ENCODE peak calls at places on chromosomes 16 and 17, in four cellular contexts. Y is mesothelial cell of epicardium, J is heart left ventricle, U is MCF 10A. N is an unnamed sample.

GRCh38 chr17:17298108-17298507 is 5.1 kb upstream of the NT5M start:
- DNase-seq in Y (no peak), J (no peak), U (no peak), N (no peak)

GRCh38 chr17:48070195-48070594 is 22.0 kb downstream of the NFE2L1 start:
- DNase-seq in Y (no peak), J (no peak), U (no peak), N (no peak)

GRCh38 chr17:32386844-32387243 is 36.9 kb downstream of the ZNF207 start:
- DNase-seq in Y (no peak), J (no peak), U (peak; percentile 22), N (no peak)

GRCh38 chr17:45146616-45147101 is 1.6 kb upstream of the HEXIM1 start:
- DNase-seq in Y (no peak), J (no peak), U (peak; percentile 29), N (no peak)

GRCh38 chr17:17911003-17911613 is 61.1 kb downstream of the TOM1L2 start:
- DNase-seq in Y (no peak), J (no peak), U (no peak), N (no peak)

GRCh38 chr16:84228321-84228838 is 11.4 kb downstream of the KCNG4 start:
- DNase-seq in Y (no peak), J (peak; percentile 79), U (peak; percentile 88), N (no peak)

GRCh38 chr17:63189930-63190329 is 223.9 kb downstream of the TANC2 start:
- DNase-seq in Y (no peak), J (no peak), U (peak; percentile 35), N (no peak)

GRCh38 chr17:27384721-27385120 is 71.5 kb upstream of the KSR1 start:
- DNase-seq in Y (no peak), J (no peak), U (no peak), N (no peak)

GRCh38 chr16:85868495-85868894 is 30.5 kb upstream of the IRF8 start:
- DNase-seq in Y (peak; percentile 9), J (no peak), U (no peak), N (no peak)

GRCh38 chr17:57294629-57295501 is 38.5 kb downstream of the MSI2 start:
- DNase-seq in Y (no peak), J (peak; percentile 60), U (peak; percentile 43), N (no peak)

GRCh38 chr16:75288181-75288580 is 36.8 kb upstream of the BCAR1 start:
- DNase-seq in Y (no peak), J (no peak), U (no peak), N (no peak)

GRCh38 chr17:50585346-50585745 is 24.8 kb downstream of the CACNA1G start:
- DNase-seq in Y (no peak), J (no peak), U (no peak), N (no peak)

DNA sequence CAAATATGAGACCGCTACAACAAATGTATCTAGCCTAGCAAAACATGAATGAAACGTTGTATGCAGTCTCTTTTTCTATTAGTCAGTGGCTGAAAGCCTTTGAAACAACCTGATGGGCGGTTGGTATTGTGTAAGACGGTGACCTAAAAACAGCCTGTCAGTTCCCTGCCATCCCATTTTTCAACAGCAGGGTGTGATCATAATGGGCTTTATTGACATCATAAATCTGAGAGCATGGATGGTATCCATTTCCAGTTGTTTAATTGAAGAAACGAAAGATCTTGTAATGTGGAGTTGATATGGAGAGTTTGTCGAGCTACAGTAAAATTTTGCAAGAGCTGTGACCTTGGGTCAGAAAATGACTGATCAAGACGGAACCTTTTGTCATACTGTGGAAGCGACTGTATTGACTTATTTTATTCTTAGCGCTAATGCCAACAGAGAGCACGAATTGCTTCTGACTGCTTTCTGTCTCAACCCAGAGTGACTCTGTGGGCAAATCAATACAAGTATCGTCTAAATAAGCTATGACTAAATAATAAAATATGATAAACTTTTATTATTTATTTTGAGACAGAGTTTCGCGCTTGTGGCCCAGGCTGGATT is 12.3 kb upstream of the MEIOB start:
- DNase-seq in Y (no peak), J (no peak), U (peak; percentile 68), N (no peak)
- TF ChIP-seq CTCF in Y (peak; percentile 40), J (no peak), U (peak; percentile 12), N (peak; percentile 60)

DNA sequence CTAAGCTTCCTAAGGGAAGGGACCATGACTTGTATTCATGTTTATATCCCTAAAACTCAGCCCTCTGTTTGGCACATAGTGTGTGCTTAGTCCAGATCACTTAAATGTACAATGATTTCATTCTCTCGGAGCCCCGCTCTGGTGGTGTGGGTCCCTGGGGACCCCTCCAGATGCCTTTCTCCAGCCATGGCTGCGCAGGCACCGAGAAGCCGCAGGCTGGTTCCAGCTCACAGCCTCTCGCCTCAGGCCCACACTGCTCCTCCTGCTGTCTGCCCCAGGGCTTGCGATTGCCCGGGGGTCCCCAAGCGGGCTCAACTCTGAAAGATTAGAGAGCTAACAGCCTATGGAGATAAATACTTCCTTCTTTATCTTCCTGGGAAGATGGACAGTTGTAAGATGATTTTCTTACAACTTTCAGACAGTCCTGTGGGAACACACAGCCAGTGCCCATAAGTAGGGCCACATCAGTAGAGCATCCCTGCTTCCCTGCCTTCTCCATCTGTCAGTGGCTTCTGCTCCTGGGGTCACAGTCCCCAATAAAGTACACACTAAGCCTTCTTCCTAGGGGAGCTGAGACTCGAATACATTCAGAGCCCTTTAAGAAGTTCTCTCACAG is 66.2 kb downstream of the CENPV start:
- DNase-seq in Y (no peak), J (peak; percentile 32), U (peak; percentile 3), N (no peak)
- TF ChIP-seq CTCF in Y (no peak), J (no peak), U (no peak), N (peak; percentile 23)

GRCh38 chr16:88060524-88061219 is 109.4 kb downstream of the BANP start:
- DNase-seq in Y (no peak), J (no peak), U (no peak), N (no peak)
- TF ChIP-seq CTCF in Y (no peak), J (no peak), U (no peak), N (peak; percentile 30)

GRCh38 chr16:2894231-2894630 is 11.2 kb downstream of the FLYWCH2 start:
- DNase-seq in Y (no peak), J (no peak), U (no peak), N (no peak)
- TF ChIP-seq CTCF in Y (no peak), J (no peak), U (no peak), N (no peak)

GRCh38 chr17:1898332-1898731 is 68.5 kb downstream of the RPA1 start:
- DNase-seq in Y (no peak), J (no peak), U (no peak), N (no peak)
- TF ChIP-seq CTCF in Y (no peak), J (no peak), U (no peak), N (no peak)

N was measured in type B pancreatic cell.